ENCODE peak calls at places on chromosome 2, in five cellular contexts. P is NCI-H1694 treated with DMSO at 0.1 percent for 48 hours, G is posterior vena cava, Z is cardiac fibroblast, Q is foreskin fibroblast. B is an unnamed sample.

GRCh38 chr2:83953661-83954060 is 505.4 kb downstream of the SUCLG1 start:
- DNase-seq in P (no peak), G (no peak), Z (no peak), Q (no peak), B (no peak)

GRCh38 chr2:45220227-45220626 is 211.0 kb upstream of the SIX2 start:
- DNase-seq in P (no peak), G (no peak), Z (no peak), Q (peak; percentile 32), B (peak; percentile 31)

GRCh38 chr2:26173596-26174482 is 951 bp downstream of the GAREM2 start:
- DNase-seq in P (no peak), G (no peak), Z (no peak), Q (no peak), B (no peak)

GRCh38 chr2:240647503-240648154 is 22.3 kb downstream of the GPR35 start:
- DNase-seq in P (no peak), G (peak; percentile 58), Z (no peak), Q (no peak), B (no peak)

GRCh38 chr2:39227628-39228412 is 15.9 kb downstream of the CDKL4 start:
- DNase-seq in P (peak; percentile 75), G (peak; percentile 93), Z (peak; percentile 85), Q (peak; percentile 91), B (peak; percentile 39)

GRCh38 chr2:199315299-199316179 is 142.2 kb downstream of the SATB2 start:
- DNase-seq in P (no peak), G (no peak), Z (peak; percentile 15), Q (peak; percentile 73), B (no peak)

GRCh38 chr2:19835818-19836281 is 65.9 kb downstream of the TTC32 start:
- DNase-seq in P (no peak), G (no peak), Z (peak; percentile 13), Q (no peak), B (no peak)

GRCh38 chr2:47226124-47227040 is 71.3 kb upstream of the STPG4 start:
- DNase-seq in P (peak; percentile 88), G (peak; percentile 8), Z (no peak), Q (no peak), B (peak; percentile 69)

GRCh38 chr2:44768438-44769236 is 172.9 kb upstream of the SIX3 start:
- DNase-seq in P (no peak), G (no peak), Z (no peak), Q (peak; percentile 9), B (peak; percentile 46)

GRCh38 chr2:237483018-237483731 is 3.9 kb upstream of the MLPH start:
- DNase-seq in P (no peak), G (no peak), Z (peak; percentile 58), Q (peak; percentile 75), B (no peak)

GRCh38 chr2:218010116-218010837 is 7.5 kb upstream of the TNS1 start:
- DNase-seq in P (no peak), G (peak; percentile 88), Z (peak; percentile 58), Q (peak; percentile 84), B (peak; percentile 28)